ENCODE peak calls at places on chromosomes 12 and 14, in six cellular contexts. One of them, this sample, is unnamed.

GRCh38 chr14:35355981-35356839 is 48.3 kb downstream of the NFKBIA start:
- DNase-seq in lung: peak
- DNase-seq in cardiac fibroblast: peak
- DNase-seq in dorsolateral prefrontal cortex: no peak
- DNase-seq in AG10803: peak
- DNase-seq in Calu3: peak
- DNase-seq in this sample: no peak

GRCh38 chr12:47481041-47481440 is 224.8 kb downstream of the RPAP3 start:
- DNase-seq in cardiac fibroblast: no peak
- DNase-seq in AG10803: no peak
- DNase-seq in lung: no peak
- DNase-seq in dorsolateral prefrontal cortex: no peak
- DNase-seq in Calu3: no peak
- DNase-seq in this sample: no peak

GRCh38 chr14:59155886-59156285 is 32.6 kb upstream of the DAAM1 start:
- DNase-seq in Calu3: no peak
- DNase-seq in dorsolateral prefrontal cortex: no peak
- DNase-seq in lung: no peak
- DNase-seq in cardiac fibroblast: peak
- DNase-seq in AG10803: no peak
- DNase-seq in this sample: no peak

GRCh38 chr14:68671899-68672298 is 121.0 kb downstream of the ZFP36L1 start:
- DNase-seq in cardiac fibroblast: no peak
- DNase-seq in AG10803: no peak
- DNase-seq in lung: no peak
- DNase-seq in dorsolateral prefrontal cortex: no peak
- DNase-seq in Calu3: no peak
- DNase-seq in this sample: no peak

GRCh38 chr12:105275997-105276760 is 40.2 kb upstream of the APPL2 start:
- DNase-seq in dorsolateral prefrontal cortex: no peak
- DNase-seq in Calu3: no peak
- DNase-seq in cardiac fibroblast: no peak
- DNase-seq in lung: no peak
- DNase-seq in AG10803: no peak
- DNase-seq in this sample: no peak

GRCh38 chr12:87981495-87981894 is 47.7 kb downstream of the C12orf50 start:
- DNase-seq in dorsolateral prefrontal cortex: no peak
- DNase-seq in cardiac fibroblast: peak
- DNase-seq in Calu3: no peak
- DNase-seq in lung: no peak
- DNase-seq in AG10803: no peak
- DNase-seq in this sample: no peak

GRCh38 chr12:92915365-92915764 is 13.7 kb downstream of the EEA1 start:
- DNase-seq in Calu3: no peak
- DNase-seq in cardiac fibroblast: no peak
- DNase-seq in lung: no peak
- DNase-seq in AG10803: no peak
- DNase-seq in dorsolateral prefrontal cortex: no peak
- DNase-seq in this sample: no peak

GRCh38 chr12:21248679-21249078 is 86.0 kb downstream of the SLCO1A2 start:
- DNase-seq in cardiac fibroblast: peak
- DNase-seq in AG10803: peak
- DNase-seq in dorsolateral prefrontal cortex: no peak
- DNase-seq in lung: no peak
- DNase-seq in Calu3: no peak
- DNase-seq in this sample: no peak

GRCh38 chr12:47905313-47905730 is 528 bp upstream of the VDR start:
- DNase-seq in dorsolateral prefrontal cortex: no peak
- DNase-seq in lung: peak
- DNase-seq in Calu3: peak
- DNase-seq in cardiac fibroblast: no peak
- DNase-seq in AG10803: no peak
- DNase-seq in this sample: no peak

GRCh38 chr12:29743801-29744200 is 39.9 kb downstream of the TMTC1 start:
- DNase-seq in lung: no peak
- DNase-seq in dorsolateral prefrontal cortex: no peak
- DNase-seq in AG10803: peak
- DNase-seq in cardiac fibroblast: peak
- DNase-seq in Calu3: no peak
- DNase-seq in this sample: no peak

GRCh38 chr12:66829660-66830325 is 150.9 kb upstream of the GRIP1 start:
- DNase-seq in Calu3: no peak
- DNase-seq in AG10803: no peak
- DNase-seq in lung: no peak
- DNase-seq in cardiac fibroblast: no peak
- DNase-seq in dorsolateral prefrontal cortex: no peak
- DNase-seq in this sample: no peak

GRCh38 chr12:20220339-20220738 is 148.0 kb upstream of the PDE3A start:
- DNase-seq in dorsolateral prefrontal cortex: no peak
- DNase-seq in AG10803: peak
- DNase-seq in cardiac fibroblast: peak
- DNase-seq in Calu3: peak
- DNase-seq in lung: no peak
- DNase-seq in this sample: no peak
- TF ChIP-seq CTCF in dorsolateral prefrontal cortex: peak
- TF ChIP-seq CTCF in AG10803: peak
- TF ChIP-seq CTCF in cardiac fibroblast: peak
- TF ChIP-seq CTCF in Calu3: no peak
- TF ChIP-seq CTCF in lung: no peak
- TF ChIP-seq CTCF in this sample: peak

GRCh38 chr14:49585803-49586672 is at the start of gene RPS29:
- DNase-seq in dorsolateral prefrontal cortex: peak
- DNase-seq in Calu3: peak
- DNase-seq in lung: peak
- DNase-seq in cardiac fibroblast: peak
- DNase-seq in AG10803: peak
- DNase-seq in this sample: peak

GRCh38 chr14:49589387-49589786 is 3.2 kb upstream of the RPS29 start:
- DNase-seq in AG10803: no peak
- DNase-seq in lung: no peak
- DNase-seq in cardiac fibroblast: no peak
- DNase-seq in dorsolateral prefrontal cortex: no peak
- DNase-seq in Calu3: no peak
- DNase-seq in this sample: no peak

GRCh38 chr14:49584058-49584457 is 2.1 kb downstream of the RPS29 start:
- DNase-seq in dorsolateral prefrontal cortex: no peak
- DNase-seq in AG10803: no peak
- DNase-seq in Calu3: no peak
- DNase-seq in cardiac fibroblast: no peak
- DNase-seq in lung: no peak
- DNase-seq in this sample: peak

GRCh38 chr14:49583629-49584028 is 2.6 kb downstream of the RPS29 start:
- DNase-seq in cardiac fibroblast: no peak
- DNase-seq in Calu3: no peak
- DNase-seq in AG10803: no peak
- DNase-seq in lung: no peak
- DNase-seq in dorsolateral prefrontal cortex: no peak
- DNase-seq in this sample: no peak

DNA sequence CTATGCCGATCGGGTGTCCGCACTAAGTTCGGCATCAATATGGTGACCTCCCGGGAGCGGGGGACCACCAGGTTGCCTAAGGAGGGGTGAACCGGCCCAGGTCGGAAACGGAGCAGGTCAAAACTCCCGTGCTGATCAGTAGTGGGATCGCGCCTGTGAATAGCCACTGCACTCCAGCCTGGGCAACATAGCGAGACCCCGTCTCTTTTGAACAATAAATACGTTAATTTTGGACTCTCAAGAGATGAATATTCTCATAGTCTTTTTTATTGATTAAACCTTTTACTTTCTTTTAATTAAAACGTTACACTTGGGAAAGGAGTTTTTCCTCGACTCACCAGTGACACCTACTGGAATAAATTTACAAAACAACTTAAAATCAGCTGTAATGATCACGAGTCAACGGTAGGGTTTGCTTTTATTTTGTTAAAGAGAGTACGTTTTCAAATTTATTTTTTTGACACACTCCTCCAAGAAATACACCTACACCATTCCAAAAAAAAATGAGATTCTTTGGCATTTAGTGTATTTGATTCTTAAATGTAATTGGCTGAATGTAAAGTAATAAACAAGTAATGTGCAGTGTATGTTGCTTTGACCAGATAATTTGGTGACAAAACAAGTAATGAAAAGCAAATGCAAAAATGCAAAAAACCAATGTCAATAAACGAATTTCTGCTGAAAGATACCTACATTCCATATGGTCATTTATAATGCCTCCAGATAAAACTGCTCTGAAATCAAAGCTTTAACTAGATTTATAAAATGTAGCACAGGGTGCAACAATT is 687 bp upstream of the RPS29 start:
- DNase-seq in Calu3: peak
- DNase-seq in dorsolateral prefrontal cortex: no peak
- DNase-seq in cardiac fibroblast: peak
- DNase-seq in AG10803: peak
- DNase-seq in lung: no peak
- DNase-seq in this sample: no peak
- TF ChIP-seq CTCF in Calu3: peak
- TF ChIP-seq CTCF in dorsolateral prefrontal cortex: peak
- TF ChIP-seq CTCF in cardiac fibroblast: peak
- TF ChIP-seq CTCF in AG10803: peak
- TF ChIP-seq CTCF in lung: peak
- TF ChIP-seq CTCF in this sample: peak

GRCh38 chr14:58078068-58078467 is 73.9 kb downstream of the ARMH4 start:
- DNase-seq in dorsolateral prefrontal cortex: no peak
- DNase-seq in Calu3: no peak
- DNase-seq in lung: no peak
- DNase-seq in AG10803: peak
- DNase-seq in cardiac fibroblast: peak
- DNase-seq in this sample: no peak
- TF ChIP-seq CTCF in dorsolateral prefrontal cortex: no peak
- TF ChIP-seq CTCF in Calu3: no peak
- TF ChIP-seq CTCF in lung: no peak
- TF ChIP-seq CTCF in AG10803: no peak
- TF ChIP-seq CTCF in cardiac fibroblast: no peak
- TF ChIP-seq CTCF in this sample: no peak

GRCh38 chr12:62468935-62469334 is 2.3 kb downstream of the MON2 start:
- DNase-seq in AG10803: no peak
- DNase-seq in lung: no peak
- DNase-seq in dorsolateral prefrontal cortex: no peak
- DNase-seq in Calu3: no peak
- DNase-seq in cardiac fibroblast: no peak
- DNase-seq in this sample: no peak

GRCh38 chr12:62471734-62472133 is 5.1 kb downstream of the MON2 start:
- DNase-seq in dorsolateral prefrontal cortex: no peak
- DNase-seq in cardiac fibroblast: no peak
- DNase-seq in lung: no peak
- DNase-seq in Calu3: no peak
- DNase-seq in AG10803: no peak
- DNase-seq in this sample: no peak

GRCh38 chr12:62469704-62470103 is 3.1 kb downstream of the MON2 start:
- DNase-seq in Calu3: no peak
- DNase-seq in dorsolateral prefrontal cortex: no peak
- DNase-seq in cardiac fibroblast: no peak
- DNase-seq in AG10803: no peak
- DNase-seq in lung: no peak
- DNase-seq in this sample: no peak

GRCh38 chr12:62468394-62468793 is 1.8 kb downstream of the MON2 start:
- DNase-seq in Calu3: no peak
- DNase-seq in cardiac fibroblast: no peak
- DNase-seq in dorsolateral prefrontal cortex: no peak
- DNase-seq in AG10803: peak
- DNase-seq in lung: no peak
- DNase-seq in this sample: no peak

DNA sequence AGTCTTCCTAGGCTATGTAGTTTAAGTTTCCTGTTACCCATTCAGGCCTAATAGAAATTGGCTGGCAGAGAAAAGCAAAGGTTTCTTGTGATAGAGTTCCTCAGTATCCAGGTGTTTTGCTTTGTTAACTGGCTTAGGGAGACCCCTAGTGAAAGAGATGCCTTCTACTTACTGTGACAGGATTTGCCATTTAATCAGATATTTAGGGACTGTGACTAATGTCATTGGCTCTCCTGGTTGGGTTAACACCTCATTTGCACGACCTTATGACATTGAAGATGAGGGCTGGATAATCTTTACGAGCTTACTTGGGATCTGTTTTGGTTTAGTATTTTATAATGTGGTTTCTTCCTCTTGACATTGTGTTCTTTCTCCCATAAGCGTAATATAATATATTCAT is 5.8 kb downstream of the MON2 start:
- DNase-seq in lung: no peak
- DNase-seq in dorsolateral prefrontal cortex: no peak
- DNase-seq in Calu3: no peak
- DNase-seq in AG10803: no peak
- DNase-seq in cardiac fibroblast: no peak
- DNase-seq in this sample: no peak
- TF ChIP-seq CTCF in lung: no peak
- TF ChIP-seq CTCF in dorsolateral prefrontal cortex: no peak
- TF ChIP-seq CTCF in Calu3: no peak
- TF ChIP-seq CTCF in AG10803: no peak
- TF ChIP-seq CTCF in cardiac fibroblast: no peak
- TF ChIP-seq CTCF in this sample: no peak

GRCh38 chr12:49707812-49708147 is 575 bp upstream of the FMNL3 start:
- DNase-seq in lung: no peak
- DNase-seq in dorsolateral prefrontal cortex: no peak
- DNase-seq in cardiac fibroblast: no peak
- DNase-seq in Calu3: no peak
- DNase-seq in AG10803: no peak
- DNase-seq in this sample: no peak
- TF ChIP-seq CTCF in lung: no peak
- TF ChIP-seq CTCF in dorsolateral prefrontal cortex: no peak
- TF ChIP-seq CTCF in cardiac fibroblast: no peak
- TF ChIP-seq CTCF in Calu3: no peak
- TF ChIP-seq CTCF in AG10803: no peak
- TF ChIP-seq CTCF in this sample: no peak

DNA sequence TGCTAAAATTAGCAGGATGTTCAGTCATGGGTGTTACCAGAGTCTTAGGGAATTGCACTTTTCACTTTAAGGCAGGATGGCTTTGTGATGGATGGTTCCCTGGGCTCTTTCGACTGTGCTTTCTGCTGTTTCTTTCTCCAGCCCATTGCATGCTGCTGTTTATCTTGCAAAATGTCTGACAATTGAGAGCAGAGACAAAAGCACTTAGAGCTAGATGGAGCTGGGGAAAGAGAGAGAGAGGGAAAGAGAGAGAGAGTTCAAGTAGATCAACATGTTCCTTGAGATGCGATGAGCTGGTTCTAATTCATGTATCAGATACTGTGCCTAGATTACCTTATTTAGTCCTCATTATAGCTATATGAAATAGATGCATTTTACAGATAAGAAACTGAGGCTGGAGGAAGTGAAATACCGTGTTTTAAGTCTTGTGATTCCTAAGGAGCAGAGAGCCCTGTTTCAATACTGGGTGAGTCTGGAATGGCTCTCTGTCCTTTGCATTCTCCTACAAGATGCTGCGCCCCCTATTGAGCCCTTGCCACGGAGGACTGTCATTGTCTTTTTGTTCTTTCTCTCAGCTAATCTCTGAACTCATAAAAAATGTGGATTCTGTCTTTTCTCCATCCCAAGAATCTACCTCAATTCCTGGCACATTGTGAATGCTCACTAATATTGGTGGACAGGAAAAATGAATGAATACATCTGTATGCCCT is 227.9 kb downstream of the ALG10B start:
- DNase-seq in Calu3: no peak
- DNase-seq in lung: no peak
- DNase-seq in AG10803: no peak
- DNase-seq in cardiac fibroblast: no peak
- DNase-seq in dorsolateral prefrontal cortex: no peak
- DNase-seq in this sample: no peak
- TF ChIP-seq CTCF in Calu3: no peak
- TF ChIP-seq CTCF in lung: no peak
- TF ChIP-seq CTCF in AG10803: no peak
- TF ChIP-seq CTCF in cardiac fibroblast: no peak
- TF ChIP-seq CTCF in dorsolateral prefrontal cortex: no peak
- TF ChIP-seq CTCF in this sample: no peak